ENCODE peak calls at places on chromosomes 1 and 21, in five cellular contexts. P is epithelial cell of esophagus, U is small intestine, I is A673, B is H1. X is an unnamed sample.

GRCh38 chr1:158019177-158019868 is 25.9 kb downstream of the KIRREL1 start:
- DNase-seq in P (peak; percentile 85), I (peak; percentile 93), U (no peak), B (no peak), X (no peak)

GRCh38 chr1:21238141-21238800 is 52.0 kb downstream of the ECE1 start:
- DNase-seq in U (no peak), I (no peak), B (no peak), P (peak; percentile 89), X (no peak)

GRCh38 chr1:54081306-54082270 is 28.2 kb downstream of the TCEANC2 start:
- DNase-seq in U (peak; percentile 78), P (peak; percentile 95), B (peak; percentile 88), I (peak; percentile 67), X (peak; percentile 77)

GRCh38 chr1:198890531-198890930 is 251.7 kb downstream of the PTPRC start:
- DNase-seq in B (no peak), U (no peak), P (peak; percentile 52), I (no peak), X (peak; percentile 62)

GRCh38 chr1:17355898-17356297 is 16.1 kb upstream of the PADI6 start:
- DNase-seq in P (no peak), U (no peak), I (no peak), B (no peak), X (no peak)

GRCh38 chr1:221704291-221704690 is 37.6 kb downstream of the DUSP10 start:
- DNase-seq in I (no peak), P (peak; percentile 54), U (no peak), B (no peak), X (no peak)

GRCh38 chr1:28577052-28577678 is 14.9 kb upstream of the RAB42 start:
- DNase-seq in I (no peak), P (no peak), U (peak; percentile 9), B (no peak), X (no peak)

GRCh38 chr1:31768407-31768806 is 4.3 kb upstream of the ADGRB2 start:
- DNase-seq in I (no peak), B (no peak), P (no peak), U (peak; percentile 71), X (no peak)

GRCh38 chr1:224914292-224914900 is 15.1 kb upstream of the DNAH14 start:
- DNase-seq in B (no peak), I (no peak), P (no peak), U (no peak), X (no peak)

GRCh38 chr1:2148691-2149090 is 45.9 kb downstream of the FAAP20 start:
- DNase-seq in I (no peak), B (no peak), P (no peak), U (peak; percentile 62), X (no peak)

GRCh38 chr1:41902669-41903068 is 16.1 kb downstream of the HIVEP3 start:
- DNase-seq in I (no peak), B (no peak), U (no peak), P (no peak), X (no peak)

GRCh38 chr1:24914226-24915069 is 15.6 kb downstream of the RUNX3 start:
- DNase-seq in P (no peak), I (no peak), B (no peak), U (peak; percentile 84), X (no peak)

GRCh38 chr1:231106347-231106746 is 55.5 kb upstream of the TRIM67 start:
- DNase-seq in I (peak; percentile 64), U (no peak), B (no peak), P (no peak), X (no peak)

GRCh38 chr1:53589043-53589887 is 130.1 kb downstream of the DMRTB1 start:
- DNase-seq in P (no peak), U (no peak), I (no peak), B (no peak), X (no peak)

GRCh38 chr1:114589122-114589521 is 7.7 kb upstream of the BCAS2 start:
- DNase-seq in P (no peak), I (no peak), U (no peak), B (no peak), X (no peak)

GRCh38 chr1:205375816-205376545 is 19.3 kb upstream of the KLHDC8A start:
- DNase-seq in U (peak; percentile 44), P (peak; percentile 78), B (no peak), I (peak; percentile 68), X (peak; percentile 46)

GRCh38 chr1:62841587-62842169 is 57.7 kb downstream of the ATG4C start:
- DNase-seq in U (peak; percentile 69), B (no peak), I (peak; percentile 84), P (peak; percentile 74), X (peak; percentile 51)

GRCh38 chr1:93109578-93109977 is 30.5 kb downstream of the MTF2 start:
- DNase-seq in I (no peak), B (no peak), U (no peak), P (no peak), X (no peak)

GRCh38 chr1:117674521-117675400 is 68.9 kb downstream of the TENT5C start:
- DNase-seq in I (peak; percentile 38), U (peak; percentile 29), P (peak; percentile 48), B (no peak), X (peak; percentile 11)

GRCh38 chr21:17492415-17493168 is 20.3 kb upstream of the CXADR start:
- DNase-seq in P (peak; percentile 72), I (no peak), U (peak; percentile 56), B (no peak), X (no peak)

GRCh38 chr1:32701951-32702598 is 495 bp downstream of the SYNC start:
- DNase-seq in I (no peak), B (no peak), P (peak; percentile 38), U (no peak), X (no peak)

GRCh38 chr1:7070389-7071029 is 285.3 kb downstream of the CAMTA1 start:
- DNase-seq in B (peak; percentile 81), U (peak; percentile 74), P (peak; percentile 66), I (peak; percentile 71), X (no peak)

GRCh38 chr1:7063981-7064380 is 278.7 kb downstream of the CAMTA1 start:
- DNase-seq in I (no peak), B (no peak), P (no peak), U (no peak), X (no peak)

GRCh38 chr1:7068552-7068951 is 283.3 kb downstream of the CAMTA1 start:
- DNase-seq in I (no peak), U (no peak), B (no peak), P (no peak), X (no peak)

DNA sequence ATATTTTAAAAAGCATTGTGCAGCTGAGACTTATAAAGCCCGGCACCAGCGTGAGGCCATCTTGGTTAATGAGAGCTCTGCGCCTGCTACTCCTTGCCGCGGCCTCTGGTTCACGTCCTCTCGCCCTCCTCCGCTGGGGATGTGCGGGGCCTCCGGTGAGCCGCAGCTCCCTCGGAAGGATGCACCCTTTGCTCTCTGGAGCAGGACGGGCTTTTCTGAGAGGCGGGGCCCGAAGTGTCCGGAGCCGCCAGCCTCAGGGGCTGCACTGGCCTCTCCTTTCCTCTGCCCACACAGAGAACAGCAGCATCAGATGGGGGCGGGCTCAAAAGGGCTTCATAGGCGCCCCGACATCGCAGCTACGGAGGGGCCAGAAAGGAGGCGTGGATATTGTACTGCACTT is 284.6 kb downstream of the CAMTA1 start:
- DNase-seq in U (no peak), I (no peak), B (peak; percentile 70), P (no peak), X (no peak)
- H3K4me3 ChIP-seq in U (no peak overlapping the region), I (no peak overlapping the region), B (peak overlapping the region; percentile 17), P (peak overlapping the region; percentile 18), X (no peak overlapping the region)

GRCh38 chr1:55582078-55582477 is 366.9 kb upstream of the USP24 start:
- DNase-seq in P (no peak), U (no peak), B (no peak), I (no peak), X (no peak)
- H3K4me3 ChIP-seq in P (no peak overlapping the region), U (no peak overlapping the region), B (no peak overlapping the region), I (no peak overlapping the region), X (no peak overlapping the region)

DNA sequence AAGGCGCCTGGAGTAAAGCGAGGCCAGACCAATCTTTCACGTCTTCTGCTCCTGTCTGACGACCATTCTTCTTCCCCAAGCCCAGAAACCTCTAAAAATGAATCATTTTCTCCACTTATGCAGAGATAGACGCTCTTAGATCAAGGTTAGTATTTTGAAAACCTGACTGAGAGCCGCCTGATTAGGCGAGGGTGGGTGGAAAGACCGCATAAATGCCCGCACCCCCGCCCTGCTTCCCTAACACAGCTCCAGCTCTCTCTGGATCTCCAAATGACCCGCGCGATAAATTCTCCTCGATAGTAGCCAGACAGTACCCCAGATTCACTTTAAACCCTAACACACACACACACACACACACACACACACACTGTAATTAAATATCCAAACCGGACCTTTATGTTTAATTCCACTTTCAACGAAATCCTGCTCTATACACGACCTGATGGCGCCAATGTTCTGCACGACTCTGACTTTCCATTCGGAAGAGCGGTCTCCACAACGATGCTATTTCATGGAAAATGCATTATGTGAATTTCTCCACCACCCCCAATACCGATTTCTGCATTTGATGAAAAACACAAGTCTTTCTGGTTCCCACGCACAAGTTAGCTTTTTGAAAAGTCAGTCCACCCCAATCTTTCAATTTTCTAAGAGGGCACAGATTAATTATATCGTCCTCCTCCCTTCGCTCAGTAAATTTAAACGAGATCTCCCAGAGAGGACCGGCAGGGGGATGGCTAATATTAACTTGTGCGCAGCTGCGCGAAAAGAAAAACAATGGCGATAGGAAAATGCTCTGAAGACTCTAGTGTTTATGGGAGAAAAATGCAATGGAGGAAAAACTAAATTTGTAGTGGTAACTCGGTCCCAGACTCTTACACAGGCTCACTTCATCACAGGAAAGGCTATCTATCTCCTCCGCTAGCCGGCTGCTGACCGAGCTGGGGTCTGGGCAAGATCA is 1.5 kb upstream of the LHX8 start:
- DNase-seq in U (no peak), P (no peak), B (no peak), I (no peak), X (no peak)
- H3K4me3 ChIP-seq in U (no peak overlapping the region), P (no peak overlapping the region), B (no peak overlapping the region), I (no peak overlapping the region), X (no peak overlapping the region)

GRCh38 chr1:147223740-147224615 is 1.2 kb downstream of the FMO5 start:
- DNase-seq in U (no peak), P (no peak), I (no peak), B (no peak), X (no peak)

GRCh38 chr1:147225193-147225730 is at the start of gene FMO5:
- DNase-seq in U (peak; percentile 75), P (peak; percentile 55), I (peak; percentile 72), B (peak; percentile 65), X (no peak)
- H3K4me3 ChIP-seq in U (peak within 1 kb of the TSS; percentile 53), P (peak within 1 kb of the TSS; percentile 77), I (peak within 1 kb of the TSS; percentile 55), B (peak within 1 kb of the TSS; percentile 82), X (peak within 1 kb of the TSS; percentile 39)

GRCh38 chr21:24224411-24224810 is 1382.9 kb downstream of the MRPL39 start:
- DNase-seq in P (peak; percentile 67), B (no peak), I (no peak), U (no peak), X (no peak)

GRCh38 chr21:24225432-24225831 is 1381.8 kb downstream of the MRPL39 start:
- DNase-seq in P (peak; percentile 51), U (no peak), B (no peak), I (no peak), X (no peak)

GRCh38 chr21:24223625-24224024 is 1383.7 kb downstream of the MRPL39 start:
- DNase-seq in B (no peak), U (no peak), P (peak; percentile 49), I (no peak), X (no peak)

GRCh38 chr21:24217141-24217540 is 1390.1 kb downstream of the MRPL39 start:
- DNase-seq in I (no peak), U (no peak), P (no peak), B (no peak), X (no peak)

GRCh38 chr21:24220466-24220865 is 1386.8 kb downstream of the MRPL39 start:
- DNase-seq in I (no peak), B (no peak), P (no peak), U (no peak), X (no peak)
- H3K4me3 ChIP-seq in I (no peak overlapping the region), B (no peak overlapping the region), P (no peak overlapping the region), U (no peak overlapping the region), X (no peak overlapping the region)